ENCODE peak calls at places on chromosomes 16 and 17, in four cellular contexts. H is stimulated activated naive CD8-positive, alpha-beta T cell treated with anti-CD3 and anti-CD28 coated beads, Interleukin-15, amount 100 ng/mL, for 72 hours; Z is Jurkat, Clone E6-1; V is upper lobe of right lung. I is an unnamed sample.
A peak's percentile ranks its signal among the peaks of the same experiment; 100 is the strongest.

GRCh38 chr17:12790806-12791148 is 1.5 kb downstream of the ARHGAP44 start:
- DNase-seq in V (no peak), Z (no peak), H (no peak), I (no peak)

GRCh38 chr16:10314811-10315210 is 71.0 kb upstream of the ATF7IP2 start:
- DNase-seq in H (no peak), Z (peak; percentile 32), V (no peak), I (no peak)

GRCh38 chr16:11327277-11328171 is 17.7 kb upstream of the RMI2 start:
- DNase-seq in H (no peak), Z (no peak), V (no peak), I (no peak)

GRCh38 chr16:56346131-56346890 is 79.0 kb downstream of the AMFR start:
- DNase-seq in V (peak; percentile 36), Z (no peak), H (no peak), I (no peak)

GRCh38 chr17:79981661-79982101 is 54.0 kb downstream of the TBC1D16 start:
- DNase-seq in Z (no peak), H (no peak), V (peak; percentile 46), I (peak; percentile 40)

GRCh38 chr17:73489333-73489732 is 154.9 kb downstream of the SDK2 start:
- DNase-seq in V (no peak), Z (no peak), H (no peak), I (no peak)

GRCh38 chr17:76614912-76615617 is 28.5 kb downstream of the ST6GALNAC1 start:
- DNase-seq in H (no peak), Z (no peak), V (peak; percentile 47), I (no peak)

GRCh38 chr16:85709766-85710423 is 21.1 kb upstream of the GINS2 start:
- DNase-seq in V (no peak), Z (no peak), H (no peak), I (no peak)

GRCh38 chr17:15348030-15348429 is 6.6 kb upstream of the TEKT3 start:
- DNase-seq in Z (no peak), V (no peak), H (no peak), I (no peak)

GRCh38 chr17:48596000-48596734 is 2.6 kb upstream of the HOXB5 start:
- DNase-seq in H (peak; percentile 54), Z (no peak), V (no peak), I (no peak)